ENCODE peak calls at places on chromosomes 2 and 18, in five cellular contexts. B is Ammon's horn, S is NCI-H1092 treated with DMSO at 0.1 percent for 48 hours, N is astrocyte of the cerebellum, X is ACHN. V is an unnamed sample.

GRCh38 chr2:15912203-15912602 is 28.1 kb upstream of the MYCN start:
- DNase-seq in B (peak), S (no peak), N (peak), X (no peak), V (peak)

GRCh38 chr2:4763009-4763408 is 929.2 kb upstream of the SOX11 start:
- DNase-seq in B (peak), S (peak), N (peak), X (peak), V (no peak)

GRCh38 chr18:9557250-9557943 is 57.0 kb downstream of the PPP4R1 start:
- DNase-seq in B (no peak), S (no peak), N (no peak), X (no peak), V (no peak)

GRCh38 chr2:105220604-105221003 is 20.9 kb upstream of the GPR45 start:
- DNase-seq in B (no peak), S (no peak), N (no peak), X (no peak), V (no peak)

GRCh38 chr2:121197369-121198091 is 87.5 kb downstream of the TFCP2L1 start:
- DNase-seq in B (peak), S (no peak), N (peak), X (peak), V (peak)

GRCh38 chr2:42118759-42119569 is 50.2 kb upstream of the EML4 start:
- DNase-seq in B (no peak), S (no peak), N (no peak), X (no peak), V (no peak)

GRCh38 chr2:83665894-83666293 is 793.2 kb downstream of the SUCLG1 start:
- DNase-seq in B (no peak), S (no peak), N (no peak), X (no peak), V (peak)

GRCh38 chr18:57803119-57803969 is at the start of gene ATP8B1:
- DNase-seq in B (no peak), S (peak), N (peak), X (peak), V (peak)

GRCh38 chr2:217282531-217282930 is 422.7 kb upstream of the TNP1 start:
- DNase-seq in B (no peak), S (no peak), N (no peak), X (no peak), V (peak)

GRCh38 chr2:7278984-7279383 is 361.8 kb downstream of the RNF144A start:
- DNase-seq in B (no peak), S (no peak), N (no peak), X (no peak), V (no peak)

GRCh38 chr2:234880551-234881211 is 71.1 kb upstream of the SH3BP4 start:
- DNase-seq in B (no peak), S (no peak), N (peak), X (peak), V (peak)

GRCh38 chr2:127637725-127638252 is 8.2 kb upstream of the GPR17 start:
- DNase-seq in B (no peak), S (no peak), N (no peak), X (peak), V (peak)

GRCh38 chr18:36652503-36652902 is 176.3 kb downstream of the TPGS2 start:
- DNase-seq in B (no peak), S (no peak), N (no peak), X (no peak), V (no peak)

V was measured in AG20443.